ENCODE peak calls at places on chromosomes 3 and 15, in five cellular contexts. Y is ELR, Z is renal cortical epithelial cell, G is fibroblast of the conjunctiva, M is mammary epithelial cell. H is an unnamed sample.
A peak's percentile ranks its signal among the peaks of the same experiment; 100 is the strongest.

GRCh38 chr15:32706704-32707103 is 11.1 kb upstream of the GREM1 start:
- DNase-seq in Y (peak; percentile 93), Z (peak; percentile 61), G (no peak), M (peak; percentile 65), H (no peak)

GRCh38 chr3:188262913-188263683 is 109.1 kb downstream of the LPP start:
- DNase-seq in Y (peak; percentile 96), Z (peak; percentile 68), G (peak; percentile 33), M (no peak), H (no peak)

GRCh38 chr3:141094851-141095545 is 43.9 kb downstream of the SPSB4 start:
- DNase-seq in Y (no peak), Z (no peak), G (peak; percentile 50), M (no peak), H (no peak)

GRCh38 chr3:118882353-118882947 is 152.2 kb downstream of the IGSF11 start:
- DNase-seq in Y (peak; percentile 59), Z (peak; percentile 56), G (peak; percentile 30), M (peak; percentile 44), H (no peak)

GRCh38 chr15:74036271-74037170 is 42.0 kb downstream of the PML start:
- DNase-seq in Y (peak; percentile 68), Z (peak; percentile 48), G (peak; percentile 40), M (peak; percentile 20), H (no peak)

GRCh38 chr15:40344217-40344616 is 3.5 kb upstream of the CCDC9B start:
- DNase-seq in Y (peak; percentile 68), Z (no peak), G (no peak), M (no peak), H (no peak)

GRCh38 chr3:198107840-198108734 is 148.1 kb downstream of the LMLN start:
- DNase-seq in Y (no peak), Z (peak; percentile 59), G (no peak), M (no peak), H (no peak)

GRCh38 chr3:143450656-143451055 is 331.1 kb downstream of the CHST2 start:
- DNase-seq in Y (no peak), Z (no peak), G (no peak), M (no peak), H (peak; percentile 18)